ENCODE peak calls at places on chromosomes 7 and 10, in seven cellular contexts. L is mesothelial cell of epicardium; W is activated CD4-positive, alpha-beta T cell treated with anti-CD3 and anti-CD28 coated beads, Interleukin-2, amount 10 ng/mL, durations not matched to agents 7 days and 5 days; K is trophoblast cell; H is A549; C is activated T-cell treated with anti-CD3 and anti-CD28 coated beads for 4 hours; Q is posterior cingulate gyrus. X is an unnamed sample.

GRCh38 chr10:5147981-5148677 is 36.8 kb downstream of the AKR1C8 start:
- DNase-seq in L (no peak), W (no peak), K (no peak), H (peak), C (no peak), Q (no peak), X (no peak)

GRCh38 chr10:24463683-24464426 is 254.9 kb downstream of the KIAA1217 start:
- DNase-seq in L (no peak), W (peak), K (peak), H (peak), C (no peak), Q (no peak), X (no peak)

GRCh38 chr10:29344073-29344820 is 55.4 kb downstream of the LYZL1 start:
- DNase-seq in L (no peak), W (no peak), K (no peak), H (no peak), C (no peak), Q (no peak), X (no peak)

GRCh38 chr7:128932862-128933821 is 4.6 kb upstream of the IRF5 start:
- DNase-seq in L (no peak), W (peak), K (no peak), H (no peak), C (no peak), Q (peak), X (no peak)

GRCh38 chr7:37304926-37305325 is 143.7 kb downstream of the ELMO1 start:
- DNase-seq in L (no peak), W (no peak), K (no peak), H (no peak), C (no peak), Q (no peak), X (no peak)

GRCh38 chr7:41114166-41114565 is 588.7 kb downstream of the INHBA start:
- DNase-seq in L (no peak), W (no peak), K (no peak), H (no peak), C (no peak), Q (no peak), X (no peak)

GRCh38 chr10:15589109-15589508 is 130.6 kb downstream of the ITGA8 start:
- DNase-seq in L (no peak), W (no peak), K (no peak), H (no peak), C (no peak), Q (no peak), X (no peak)

GRCh38 chr10:76453997-76454396 is 1022.6 kb downstream of the LRMDA start:
- DNase-seq in L (no peak), W (no peak), K (no peak), H (no peak), C (no peak), Q (no peak), X (no peak)

GRCh38 chr10:5581670-5582566 is 57.2 kb downstream of the CALML3 start:
- DNase-seq in L (no peak), W (no peak), K (no peak), H (no peak), C (no peak), Q (no peak), X (no peak)

GRCh38 chr7:134476044-134476443 is 17.1 kb upstream of the AKR1B1 start:
- DNase-seq in L (no peak), W (no peak), K (no peak), H (no peak), C (no peak), Q (no peak), X (no peak)

GRCh38 chr10:117165557-117166419 is 27.7 kb upstream of the VAX1 start:
- DNase-seq in L (peak), W (no peak), K (peak), H (peak), C (no peak), Q (peak), X (no peak)

X was measured in stimulated activated CD8-positive, alpha-beta memory T cell treated with anti-CD3 and anti-CD28 coated beads, Interleukin-2, amount 100 ng/mL, for 1 hour.